ENCODE peak calls at places on chromosomes 12 and 14, in four cellular contexts. Z is ovary, Q is A549, H is Peyer's patch. U is an unnamed sample. For H3K4me1, the result is how much of the 10 kb centered on the place peaks cover.

GRCh38 chr12:52627395-52628110 is 9.2 kb upstream of the KRT73 start:
- DNase-seq in Q (no peak), Z (no peak), H (no peak), U (peak)

GRCh38 chr12:55760663-55761062 is 17.7 kb downstream of the GDF11 start:
- DNase-seq in H (no peak), Q (no peak), Z (no peak), U (no peak)

GRCh38 chr14:36619131-36619530 is 36.7 kb upstream of the NKX2-8 start:
- DNase-seq in Q (no peak), Z (no peak), H (no peak), U (no peak)

GRCh38 chr12:91613223-91613779 is 430.7 kb upstream of the DCN start:
- DNase-seq in Q (no peak), Z (no peak), H (no peak), U (no peak)

GRCh38 chr14:78763746-78764145 is 593.6 kb downstream of the NRXN3 start:
- DNase-seq in Z (no peak), Q (no peak), H (no peak), U (no peak)

GRCh38 chr14:103556976-103557758 is 5.3 kb downstream of the BAG5 start:
- DNase-seq in Z (no peak), Q (no peak), H (no peak), U (no peak)

GRCh38 chr12:47776471-47777143 is 3.6 kb downstream of the SLC48A1 start:
- DNase-seq in Q (no peak), Z (no peak), H (no peak), U (no peak)

GRCh38 chr12:131928080-131928764 is 854 bp upstream of the PUS1 start:
- DNase-seq in H (peak), Z (no peak), Q (no peak), U (no peak)

GRCh38 chr12:49777800-49778748 is 36.7 kb downstream of the TMBIM6 start:
- DNase-seq in Q (peak), H (peak), Z (peak), U (no peak)

GRCh38 chr14:32629146-32629545 is 300.0 kb downstream of the AKAP6 start:
- DNase-seq in Z (no peak), H (no peak), Q (no peak), U (no peak)

GRCh38 chr12:124917135-124917840 is 2.8 kb upstream of the UBC start:
- DNase-seq in Z (peak), H (peak), Q (peak), U (peak)

GRCh38 chr12:76464636-76465166 is 94.9 kb downstream of the OSBPL8 start:
- DNase-seq in H (no peak), Q (no peak), Z (no peak), U (no peak)

GRCh38 chr12:17975763-17976162 is 114.2 kb downstream of the RERGL start:
- DNase-seq in Z (no peak), Q (no peak), H (no peak), U (peak)

GRCh38 chr14:88660056-88660455 is 97.2 kb downstream of the ZC3H14 start:
- DNase-seq in Q (no peak), Z (no peak), H (no peak), U (no peak)

GRCh38 chr14:60758875-60759274 is 24.3 kb downstream of the MNAT1 start:
- DNase-seq in Q (no peak), H (no peak), Z (no peak), U (no peak)

GRCh38 chr14:26828741-26829140 is 230.9 kb upstream of the NOVA1 start:
- DNase-seq in Z (no peak), Q (no peak), H (no peak), U (no peak)

GRCh38 chr14:90780519-90780918 is 35.7 kb downstream of the TTC7B start:
- DNase-seq in H (no peak), Q (no peak), Z (no peak), U (no peak)

GRCh38 chr14:93056840-93057585 is 58.7 kb downstream of the ITPK1 start:
- DNase-seq in Q (no peak), Z (no peak), H (no peak), U (no peak)

GRCh38 chr14:76904740-76905569 is 78.7 kb downstream of the LRRC74A start:
- DNase-seq in Z (peak), H (peak), Q (peak), U (no peak)

GRCh38 chr14:61231810-61232209 is 49.3 kb downstream of the TMEM30B start:
- DNase-seq in Q (no peak), H (no peak), Z (no peak), U (no peak)

GRCh38 chr14:48792376-48793024 is 793.7 kb downstream of the RPS29 start:
- DNase-seq in Q (no peak), Z (no peak), H (no peak), U (no peak)

GRCh38 chr12:5587701-5588100 is 155.8 kb downstream of the NTF3 start:
- DNase-seq in H (no peak), Z (no peak), Q (no peak), U (no peak)

GRCh38 chr12:5589055-5589454 is 157.1 kb downstream of the NTF3 start:
- DNase-seq in Z (no peak), H (no peak), Q (no peak), U (no peak)

GRCh38 chr12:5584776-5585560 is 153.1 kb downstream of the NTF3 start:
- DNase-seq in Q (no peak), Z (no peak), H (no peak), U (no peak)

GRCh38 chr12:5588231-5588995 is 156.5 kb downstream of the NTF3 start:
- DNase-seq in Q (no peak), Z (no peak), H (no peak), U (no peak)

GRCh38 chr12:5586201-5586600 is 154.3 kb downstream of the NTF3 start:
- DNase-seq in H (no peak), Z (no peak), Q (no peak), U (no peak)
- H3K4me1 ChIP-seq in H (under half), Z (under half), Q (under half), U (under half)

DNA sequence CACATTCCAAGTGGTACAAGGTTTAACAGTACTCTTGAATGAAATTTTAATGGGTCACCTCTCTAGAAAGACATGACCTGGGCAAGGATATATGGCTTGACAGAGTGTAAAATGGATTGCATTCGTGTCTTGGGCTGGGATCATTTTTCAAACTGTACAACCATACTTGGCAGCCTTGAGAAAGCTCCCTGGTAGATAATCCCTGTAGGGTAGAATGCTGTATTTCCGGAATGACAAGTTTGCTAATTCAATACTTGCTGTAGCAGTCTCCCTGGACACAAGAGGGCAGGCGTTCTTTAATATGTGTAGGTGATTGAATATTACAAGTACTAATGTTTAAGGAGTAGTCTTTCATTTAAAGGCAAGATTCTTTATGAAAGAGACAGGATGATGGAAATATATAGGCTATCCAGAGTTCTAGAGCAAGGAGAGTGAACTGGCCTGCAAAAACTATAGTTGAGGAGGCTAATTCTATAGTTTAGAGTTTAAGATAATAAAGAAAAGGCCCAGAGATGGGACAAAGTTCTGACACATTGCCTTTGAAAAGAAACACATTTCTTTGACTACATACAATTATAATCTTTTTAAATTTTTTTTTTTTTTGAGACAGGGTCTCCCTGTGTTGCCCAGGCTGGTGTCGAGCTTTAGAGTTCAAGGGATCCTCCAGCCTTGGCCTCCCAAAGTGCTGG is 53.4 kb downstream of the PLBD1 start:
- DNase-seq in H (no peak), Q (no peak), Z (no peak), U (no peak)
- TF ChIP-seq CTCF in H (no peak), Q (no peak), Z (no peak), U (peak)

GRCh38 chr12:6376079-6376941 is 947 bp upstream of the SCNN1A start:
- DNase-seq in Q (peak), Z (peak), H (no peak), U (no peak)
- TF ChIP-seq POLR2A in Q (no peak), Z (no peak), H (no peak), U (no peak)

DNA sequence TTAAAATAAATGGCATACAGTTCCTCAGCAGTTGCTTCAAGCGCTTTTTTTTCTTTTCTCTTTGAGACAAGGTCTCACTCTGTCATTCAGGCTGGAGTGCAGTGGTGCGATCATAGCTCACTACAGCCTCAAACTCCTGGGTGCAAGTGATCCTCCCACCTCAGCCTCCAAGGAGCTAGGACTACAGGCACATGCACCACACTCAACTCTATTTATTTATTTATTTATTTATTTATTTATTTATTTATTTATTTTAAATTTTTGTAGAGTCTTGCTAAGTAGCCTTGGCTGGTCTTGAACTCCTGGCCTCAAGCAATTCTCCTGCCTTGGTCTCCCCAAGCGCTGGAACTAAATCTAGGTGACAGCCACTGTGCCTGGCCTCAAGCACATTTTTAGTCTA is 132.0 kb downstream of the MED13L start:
- DNase-seq in Q (no peak), Z (no peak), H (no peak), U (no peak)
- H3K4me1 ChIP-seq in Q (half or more), Z (under half), H (under half), U (half or more)

DNA sequence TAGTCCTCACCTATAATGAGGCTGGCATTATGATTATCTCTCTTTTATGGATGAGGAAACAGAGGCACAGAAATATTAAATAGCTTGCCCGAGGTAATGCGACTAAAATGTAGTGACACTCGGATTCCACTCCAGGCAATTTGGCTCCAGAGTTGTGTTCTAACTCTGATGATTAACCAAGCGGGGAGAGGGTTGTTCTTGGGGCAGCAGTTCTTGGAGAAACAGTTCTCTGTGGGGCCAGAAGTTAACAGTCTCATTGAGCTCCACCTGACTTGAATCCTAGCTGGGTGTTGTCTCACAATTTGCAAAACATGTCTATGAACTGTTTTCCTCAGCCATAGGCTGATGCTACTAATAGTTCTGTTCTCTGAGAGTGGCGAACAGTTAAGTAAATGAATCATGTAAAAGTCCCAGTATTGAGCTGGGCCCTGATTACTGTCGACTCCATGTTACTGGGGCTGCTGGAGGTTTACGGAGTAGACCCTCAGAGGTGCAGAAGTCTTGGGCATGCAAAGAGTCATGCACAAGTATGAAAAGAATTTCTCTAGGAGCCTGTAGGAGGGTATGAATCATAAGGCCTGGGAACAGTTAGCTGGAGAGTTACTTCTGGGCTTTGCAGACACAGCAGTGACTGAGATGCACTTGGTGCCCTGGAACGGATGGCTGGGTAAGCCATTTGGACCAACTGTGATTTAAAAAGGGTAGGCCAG is 15.4 kb upstream of the NIN start:
- DNase-seq in Z (no peak), H (no peak), Q (no peak), U (no peak)
- TF ChIP-seq CTCF in Z (no peak), H (no peak), Q (no peak), U (no peak)

DNA sequence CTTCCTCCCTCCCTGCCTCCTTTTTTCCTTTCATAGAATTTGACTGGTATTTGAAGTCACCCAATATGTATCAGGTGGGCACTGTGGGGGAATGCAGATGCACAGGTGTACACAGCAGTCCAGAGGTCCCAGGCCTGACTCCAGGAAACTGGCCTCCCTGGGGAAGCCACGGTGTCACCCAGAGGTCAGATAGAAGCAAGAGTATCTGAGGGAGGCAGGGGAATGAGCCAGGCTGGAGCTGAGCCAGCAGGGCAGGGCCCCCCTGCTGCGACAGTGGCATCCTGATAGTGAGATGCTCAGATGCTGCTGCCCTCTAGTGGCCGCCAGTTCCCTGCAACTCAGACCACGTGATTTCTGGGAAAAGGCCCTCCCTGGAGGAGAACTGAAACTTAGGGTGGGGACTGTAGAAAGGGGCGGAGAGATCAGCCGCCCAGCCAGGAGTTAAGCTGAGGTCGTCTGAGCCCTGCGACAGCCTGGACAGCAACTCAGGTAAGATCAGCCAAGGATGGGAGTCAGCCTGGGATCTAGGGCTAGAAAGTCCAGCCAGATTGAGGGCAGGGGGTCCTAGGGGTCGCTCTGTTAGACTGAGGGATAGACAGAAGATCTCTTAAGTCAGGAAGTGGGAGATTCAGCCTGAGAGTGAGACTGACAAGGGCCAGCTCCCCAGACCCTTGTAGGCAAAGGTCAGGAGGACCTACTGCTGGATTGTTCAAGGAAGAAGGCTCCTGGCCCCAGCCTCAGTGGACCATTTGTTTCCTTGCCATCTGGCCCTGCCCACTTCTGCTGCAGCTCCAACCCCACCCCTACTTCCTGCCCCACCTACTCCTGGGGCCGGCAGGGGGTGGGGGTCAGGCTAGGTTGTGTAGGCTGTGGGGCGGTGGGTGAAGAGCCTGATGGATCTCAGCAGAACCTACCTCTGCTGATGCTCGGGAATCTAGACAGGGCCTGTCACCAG is at the start of gene IRF9:
- DNase-seq in Z (peak), Q (peak), H (peak), U (peak)
- TF ChIP-seq POLR2A in Z (peak), Q (no peak), H (peak), U (no peak)

DNA sequence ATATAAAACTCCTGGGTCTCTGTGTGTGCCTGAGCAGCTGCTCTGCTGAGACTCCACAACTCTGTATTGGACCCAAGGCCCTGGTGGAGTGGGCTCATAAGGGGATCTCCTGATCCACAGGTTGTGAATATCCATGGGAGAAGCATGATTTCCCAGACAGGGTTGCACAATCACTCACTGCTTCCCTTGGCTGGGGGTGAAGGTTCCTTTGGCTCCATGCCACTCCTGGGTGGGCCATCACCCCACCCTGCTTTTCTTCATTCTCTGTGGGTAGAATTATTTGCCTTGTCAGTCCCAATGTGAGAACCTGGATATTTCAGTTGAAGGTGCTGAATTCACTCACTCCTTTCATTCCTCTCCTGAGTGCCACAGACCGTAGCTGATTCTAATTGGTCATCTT is 205.2 kb upstream of the TMEM260 start:
- DNase-seq in Z (no peak), H (no peak), Q (no peak), U (no peak)
- H3K4me1 ChIP-seq in Z (under half), H (under half), Q (under half), U (under half)

U was measured in esophagus muscularis mucosa.